ENCODE peak calls at places on chromosomes 13 and 19, in five cellular contexts. R is NCI-H345; G is omental fat pad; T is activated T-cell treated with anti-CD3 and anti-CD28 coated beads, Interleukin-2, amount 50 U/mL, for 72 hours; O is aorta. M is an unnamed sample.

GRCh38 chr13:45695198-45695730 is 6.9 kb upstream of the CBY2 start:
- DNase-seq in R (no peak), T (peak), O (no peak), G (no peak), M (no peak)

GRCh38 chr19:15378529-15379082 is 981 bp downstream of the AKAP8 start:
- DNase-seq in R (peak), T (peak), G (no peak), O (no peak), M (no peak)

GRCh38 chr19:14149011-14149410 is 12.6 kb upstream of the ASF1B start:
- DNase-seq in G (no peak), O (no peak), R (no peak), T (no peak), M (no peak)

GRCh38 chr13:114089341-114089740 is 43.1 kb downstream of the RASA3 start:
- DNase-seq in T (no peak), R (no peak), G (peak), O (peak), M (peak)

GRCh38 chr13:49690133-49690989 is 925 bp downstream of the EBPL start:
- DNase-seq in R (no peak), O (no peak), G (no peak), T (peak), M (no peak)

GRCh38 chr19:46984077-46985010 is 35.3 kb upstream of the NPAS1 start:
- DNase-seq in T (no peak), G (no peak), R (peak), O (no peak), M (no peak)

GRCh38 chr19:3357362-3357730 is 9.0 kb upstream of the NFIC start:
- DNase-seq in G (no peak), R (no peak), T (no peak), O (no peak), M (no peak)

GRCh38 chr13:72643339-72643989 is 84.0 kb downstream of the MZT1 start:
- DNase-seq in O (no peak), T (peak), G (peak), R (peak), M (peak)

GRCh38 chr13:87123987-87124784 is 547.0 kb upstream of the SLITRK5 start:
- DNase-seq in R (peak), G (no peak), T (no peak), O (no peak), M (no peak)

GRCh38 chr13:43883636-43884035 is 3.9 kb downstream of the LACC1 start:
- DNase-seq in R (no peak), T (no peak), G (no peak), O (no peak), M (no peak)

GRCh38 chr13:20570540-20570939 is 3.6 kb downstream of the IFT88 start:
- DNase-seq in G (no peak), T (no peak), O (no peak), R (no peak), M (no peak)

GRCh38 chr19:50721441-50722137 is 1.6 kb upstream of the CLEC11A start:
- DNase-seq in T (no peak), R (no peak), G (no peak), O (no peak), M (no peak)

GRCh38 chr19:7069904-7070226 is 362 bp downstream of the ZNF557 start:
- DNase-seq in T (no peak), R (no peak), O (no peak), G (no peak), M (no peak)

GRCh38 chr19:50003810-50004419 is 21.3 kb downstream of the VRK3 start:
- DNase-seq in R (no peak), G (no peak), O (no peak), T (peak), M (peak)

GRCh38 chr13:102091231-102091630 is 310.6 kb downstream of the FGF14 start:
- DNase-seq in T (no peak), R (no peak), O (no peak), G (no peak), M (no peak)

M was measured in left cardiac atrium.